ENCODE peak calls at places on chromosomes 1 and 21, in six cellular contexts. B, K, L, E, F and C are unnamed samples.

GRCh38 chr1:24641646-24642151 is 1.4 kb upstream of the SRRM1 start:
- DNase-seq in F (no peak), E (peak), K (no peak), B (peak), L (peak), C (no peak)

GRCh38 chr1:183215076-183215720 is 29.1 kb downstream of the LAMC2 start:
- DNase-seq in K (no peak), E (no peak), B (no peak), L (no peak), F (no peak), C (no peak)

GRCh38 chr1:224582041-224582440 is 34.1 kb upstream of the CNIH3 start:
- DNase-seq in E (no peak), K (no peak), F (no peak), B (peak), L (no peak), C (no peak)

GRCh38 chr1:74380252-74380651 is 132.2 kb downstream of the LRRC53 start:
- DNase-seq in L (no peak), B (no peak), F (no peak), K (no peak), E (no peak), C (no peak)

GRCh38 chr1:30919025-30919881 is 10.7 kb upstream of the SDC3 start:
- DNase-seq in L (no peak), K (no peak), E (peak), B (peak), F (no peak), C (no peak)

GRCh38 chr1:178220094-178220493 is 126.2 kb downstream of the RASAL2 start:
- DNase-seq in B (peak), F (no peak), K (no peak), L (no peak), E (no peak), C (no peak)

GRCh38 chr1:32321712-32322291 is 14.2 kb downstream of the MARCKSL1 start:
- DNase-seq in E (no peak), F (no peak), K (peak), B (no peak), L (no peak), C (peak)

GRCh38 chr21:42171091-42172053 is 47.6 kb upstream of the ABCG1 start:
- DNase-seq in L (no peak), E (no peak), F (no peak), B (no peak), K (no peak), C (peak)

GRCh38 chr1:214002472-214002871 is 14.7 kb downstream of the PROX1 start:
- DNase-seq in L (no peak), F (no peak), K (peak), E (peak), B (peak), C (peak)

GRCh38 chr1:93056214-93056613 is 22.9 kb upstream of the MTF2 start:
- DNase-seq in E (peak), L (no peak), B (peak), K (peak), F (no peak), C (no peak)

GRCh38 chr21:28487455-28488070 is 505.1 kb downstream of the LTN1 start:
- DNase-seq in K (no peak), E (no peak), L (no peak), F (no peak), B (no peak), C (no peak)

GRCh38 chr1:237772014-237772413 is 118.7 kb downstream of the ZP4 start:
- DNase-seq in F (no peak), K (no peak), B (no peak), E (no peak), L (no peak), C (no peak)

GRCh38 chr1:68231627-68232303 is 558 bp downstream of the WLS start:
- DNase-seq in L (peak), F (no peak), B (peak), E (no peak), K (no peak), C (peak)

GRCh38 chr21:33214056-33214455 is 15.7 kb upstream of the IFNAR2 start:
- DNase-seq in L (no peak), F (no peak), E (no peak), B (no peak), K (no peak), C (no peak)

GRCh38 chr1:227428803-227429202 is 110.5 kb upstream of the CDC42BPA start:
- DNase-seq in K (peak), F (no peak), L (no peak), E (no peak), B (peak), C (peak)

GRCh38 chr1:67264899-67265298 is 42.8 kb upstream of the IL12RB2 start:
- DNase-seq in F (no peak), L (no peak), K (no peak), E (no peak), B (no peak), C (no peak)

GRCh38 chr1:217018648-217019047 is 295.4 kb upstream of the ESRRG start:
- DNase-seq in B (no peak), L (no peak), E (no peak), F (no peak), K (no peak), C (no peak)

GRCh38 chr1:230754831-230755230 is 7.6 kb downstream of the CAPN9 start:
- DNase-seq in B (peak), L (no peak), F (no peak), K (no peak), E (no peak), C (no peak)

GRCh38 chr1:229758101-229759036 is 132.3 kb downstream of the URB2 start:
- DNase-seq in F (no peak), B (peak), K (no peak), E (no peak), L (no peak), C (no peak)

GRCh38 chr1:233340031-233340555 is 12.6 kb downstream of the MAP3K21 start:
- DNase-seq in B (no peak), E (no peak), K (no peak), F (no peak), L (no peak), C (no peak)

GRCh38 chr21:45497846-45498645 is 44.2 kb downstream of the SLC19A1 start:
- DNase-seq in B (no peak), E (no peak), K (no peak), F (no peak), L (no peak), C (no peak)

GRCh38 chr1:57215175-57215574 is 208.7 kb downstream of the DAB1 start:
- DNase-seq in F (no peak), B (no peak), K (no peak), L (no peak), E (no peak), C (no peak)

GRCh38 chr1:5253036-5253435 is 598.6 kb downstream of the AJAP1 start:
- DNase-seq in B (no peak), K (no peak), F (no peak), E (no peak), L (no peak), C (no peak)

GRCh38 chr1:151905070-151905442 is 4.3 kb downstream of the THEM4 start:
- DNase-seq in B (no peak), F (no peak), E (peak), K (no peak), L (no peak), C (no peak)

GRCh38 chr1:110477445-110477957 is 26.6 kb downstream of the PROK1 start:
- DNase-seq in K (no peak), L (no peak), B (no peak), F (no peak), E (no peak), C (peak)

GRCh38 chr1:148354909-148355308 is 128.2 kb downstream of the PPIAL4G start:
- DNase-seq in K (no peak), L (no peak), F (no peak), B (no peak), E (no peak), C (no peak)
- TF ChIP-seq SMC3 in K (no peak), L (no peak), F (no peak), B (no peak), E (no peak), C (no peak)

GRCh38 chr1:53176452-53177344 is 19.9 kb upstream of the CPT2 start:
- DNase-seq in K (no peak), F (no peak), E (no peak), L (peak), B (peak), C (no peak)

GRCh38 chr1:53175302-53175913 is 21.2 kb upstream of the CPT2 start:
- DNase-seq in F (no peak), K (no peak), L (no peak), E (no peak), B (peak), C (no peak)

DNA sequence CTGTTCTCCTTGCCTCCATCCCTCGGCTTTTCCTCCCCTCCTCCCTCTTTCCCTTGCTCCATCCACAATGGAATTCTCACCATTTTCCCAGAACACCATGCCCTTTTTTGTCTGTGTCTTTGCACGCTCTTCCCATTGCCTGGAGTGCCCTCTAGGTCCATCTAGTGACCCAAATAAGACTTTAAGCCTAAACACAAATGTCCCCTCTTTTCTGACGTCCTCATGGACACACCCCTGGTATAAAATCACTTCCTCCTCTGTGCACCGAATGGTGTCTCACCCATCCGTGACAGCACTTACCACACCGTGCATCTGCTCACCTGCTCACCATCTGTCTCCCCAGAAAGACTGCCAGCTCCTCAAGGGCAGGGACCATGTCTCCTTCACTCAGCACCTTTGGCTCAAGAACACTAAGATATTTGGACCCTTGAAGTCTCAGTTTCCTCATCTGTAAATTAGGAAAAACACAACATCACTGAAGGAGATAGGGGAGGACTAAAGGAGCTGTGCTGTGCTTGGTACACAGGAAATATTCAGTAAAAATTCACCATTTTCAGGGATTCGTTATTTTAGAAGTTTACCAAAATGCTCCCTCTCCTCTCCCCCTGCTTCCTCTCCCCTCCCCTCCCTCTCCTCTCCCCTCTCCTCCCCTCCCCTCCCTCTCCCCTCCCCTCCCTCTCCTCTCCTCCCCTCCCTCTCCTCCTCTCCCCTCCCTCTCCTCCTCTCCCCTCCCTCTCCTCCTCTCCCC is 23.7 kb upstream of the CPT2 start:
- DNase-seq in B (no peak), E (peak), K (peak), F (no peak), L (peak), C (peak)
- TF ChIP-seq SMC3 in B (no peak), E (no peak), K (peak), F (peak), L (peak), C (peak)

GRCh38 chr1:101756411-101756810 is 240.3 kb downstream of the OLFM3 start:
- DNase-seq in L (no peak), K (no peak), F (no peak), B (no peak), E (no peak), C (no peak)

GRCh38 chr1:101757985-101758384 is 238.7 kb downstream of the OLFM3 start:
- DNase-seq in K (no peak), E (no peak), B (no peak), F (no peak), L (no peak), C (no peak)
- TF ChIP-seq SMC3 in K (no peak), E (no peak), B (no peak), F (no peak), L (no peak), C (no peak)

DNA sequence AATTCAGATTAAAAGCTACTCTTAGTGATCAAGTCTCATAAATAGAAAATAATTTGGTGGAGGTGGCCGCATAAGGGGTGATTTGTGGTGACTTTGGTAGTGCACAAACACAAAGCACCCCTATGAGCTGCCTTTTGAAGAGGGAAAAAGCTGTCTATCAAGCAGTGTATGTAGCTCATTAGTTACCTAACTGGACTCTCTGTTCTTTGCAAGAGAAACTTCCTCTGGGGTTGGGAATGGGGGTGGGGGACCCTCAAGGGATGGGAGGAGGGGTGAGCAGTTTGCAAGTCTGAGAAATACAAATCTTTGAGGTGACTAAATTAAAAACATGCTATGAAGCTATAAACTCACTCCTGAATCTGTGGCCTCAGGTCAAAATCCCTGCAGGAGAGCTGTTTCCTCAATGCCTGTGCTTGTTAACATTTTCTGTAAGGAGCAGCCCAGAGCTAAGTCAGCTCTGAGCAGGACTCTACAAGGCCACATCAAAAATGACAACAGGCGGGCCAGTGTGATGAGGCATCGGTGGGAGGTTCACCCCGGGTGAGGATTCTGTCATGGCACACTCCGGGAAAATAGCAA is 32.9 kb upstream of the PTPRC start:
- DNase-seq in F (no peak), E (no peak), L (no peak), B (no peak), K (no peak), C (no peak)
- TF ChIP-seq SMC3 in F (no peak), E (no peak), L (no peak), B (no peak), K (no peak), C (no peak)

GRCh38 chr1:9449106-9449627 is 90.1 kb upstream of the SLC25A33 start:
- DNase-seq in F (no peak), E (no peak), B (peak), K (peak), L (peak), C (no peak)
- TF ChIP-seq SMC3 in F (no peak), E (no peak), B (no peak), K (no peak), L (no peak), C (no peak)

DNA sequence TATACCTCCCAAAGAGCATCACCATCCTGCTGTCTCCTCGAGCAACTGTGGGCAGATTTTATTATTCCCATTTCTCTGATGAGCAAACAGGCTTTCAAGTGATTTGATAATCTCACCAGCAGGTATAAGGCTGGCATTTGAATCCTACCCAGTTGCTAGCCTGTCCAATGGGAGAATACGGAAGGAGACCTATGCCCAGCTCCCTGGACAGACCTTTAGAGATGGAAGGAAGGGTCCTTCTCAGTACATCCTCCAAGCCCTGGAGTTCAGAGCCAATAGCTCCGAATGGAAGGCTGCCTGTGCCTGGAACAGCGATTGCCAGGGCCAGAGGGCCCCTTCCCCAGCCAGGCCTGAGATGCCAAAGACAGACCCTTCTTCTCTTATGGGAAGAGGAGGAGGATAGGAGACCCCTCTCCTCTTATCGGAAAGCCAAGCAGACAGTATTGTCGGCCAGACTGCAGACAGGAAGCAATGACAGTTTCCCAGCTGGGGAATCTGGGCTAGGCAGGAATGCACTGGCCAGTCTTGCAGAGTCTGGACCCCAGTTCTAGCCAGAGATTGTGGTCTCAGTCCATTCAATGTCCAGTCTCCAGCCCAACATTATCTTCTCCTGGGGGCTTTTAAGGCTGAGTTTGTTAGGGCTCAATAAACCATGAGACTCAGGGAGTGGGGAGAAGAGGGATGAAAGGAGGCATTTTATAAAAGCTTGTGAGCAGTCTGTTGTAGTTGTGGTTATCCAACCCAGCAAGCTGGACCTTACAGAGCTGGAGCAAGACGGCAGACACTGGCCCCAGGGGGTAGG is 2.0 kb downstream of the IFFO2 start:
- DNase-seq in L (no peak), E (no peak), F (no peak), B (no peak), K (no peak), C (no peak)
- TF ChIP-seq SMC3 in L (no peak), E (no peak), F (no peak), B (no peak), K (no peak), C (no peak)

GRCh38 chr1:247528812-247529474 is 7.3 kb downstream of the OR2C3 start:
- DNase-seq in F (no peak), L (no peak), B (no peak), K (no peak), E (no peak), C (no peak)
- TF ChIP-seq SMC3 in F (no peak), L (no peak), B (no peak), K (no peak), E (no peak), C (no peak)

DNA sequence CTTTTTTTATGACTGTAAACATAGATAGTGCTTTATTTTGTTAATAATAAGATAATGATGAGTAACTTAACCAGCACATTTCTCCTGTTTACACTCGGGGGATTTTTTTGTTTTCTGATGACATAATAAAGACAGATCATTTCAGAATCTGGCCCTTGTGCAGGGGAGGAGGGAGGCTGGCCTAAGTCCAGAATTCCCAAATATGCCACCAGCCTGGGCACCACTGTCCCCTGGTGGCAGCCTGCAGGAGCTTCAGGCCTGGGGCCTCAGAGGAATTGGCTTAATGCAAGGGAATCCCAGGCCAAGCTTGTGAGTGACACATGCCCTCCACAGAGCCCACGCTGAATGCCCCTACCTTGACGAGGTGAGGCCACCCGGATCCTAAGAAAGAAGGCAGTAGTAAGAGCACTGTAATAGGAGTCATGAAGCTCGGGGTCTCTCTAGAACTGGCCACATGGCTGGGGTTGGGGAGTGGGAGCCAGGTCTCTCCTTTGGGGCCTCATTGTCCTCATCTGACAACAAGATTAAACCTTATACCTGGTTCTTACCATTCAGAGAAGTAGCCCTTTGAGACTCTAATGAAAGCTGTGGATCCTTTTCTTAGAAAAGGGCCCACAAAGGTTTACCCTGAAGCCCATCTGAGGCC is 24.1 kb downstream of the ETNK2 start:
- DNase-seq in L (peak), B (peak), K (peak), F (no peak), E (peak), C (peak)
- TF ChIP-seq SMC3 in L (peak), B (peak), K (peak), F (peak), E (peak), C (peak)